ENCODE peak calls at places on chromosome 2, in six cellular contexts. N is NCI-H2029 treated with DMSO at 0.1 percent for 48 hours; R is stimulated activated CD4-positive, alpha-beta T cell treated with anti-CD3 and anti-CD28 coated beads, Interleukin-2, amount 100 ng/mL, for 24 hours; Q is activated CD4-positive, alpha-beta T cell treated with anti-CD3 and anti-CD28 coated beads for 48 hours; H is G401; D is esophagus squamous epithelium. T is an unnamed sample.

GRCh38 chr2:160652236-160652635 is 158.6 kb upstream of the RBMS1 start:
- DNase-seq in Q (peak), N (no peak), H (no peak), D (no peak), R (peak), T (peak)

GRCh38 chr2:207807516-207807915 is 37.8 kb upstream of the FZD5 start:
- DNase-seq in N (no peak), D (no peak), Q (no peak), H (no peak), R (no peak), T (no peak)

GRCh38 chr2:62998949-62999348 is 51.7 kb upstream of the OTX1 start:
- DNase-seq in Q (no peak), H (no peak), N (no peak), R (no peak), D (no peak), T (no peak)

GRCh38 chr2:37892436-37893114 is 32.5 kb upstream of the RMDN2 start:
- DNase-seq in H (no peak), N (no peak), R (no peak), Q (no peak), D (no peak), T (no peak)

GRCh38 chr2:38146917-38147307 is 71.0 kb upstream of the CYP1B1 start:
- DNase-seq in D (no peak), N (no peak), Q (peak), R (no peak), H (no peak), T (no peak)

GRCh38 chr2:53856272-53856671 is 3.5 kb downstream of the GPR75 start:
- DNase-seq in R (no peak), Q (no peak), D (no peak), H (no peak), N (no peak), T (no peak)

GRCh38 chr2:102030855-102031527 is 39.2 kb downstream of the IL1R2 start:
- DNase-seq in H (no peak), R (no peak), Q (no peak), N (no peak), D (no peak), T (no peak)

GRCh38 chr2:15571729-15572128 is 10.6 kb upstream of the NBAS start:
- DNase-seq in D (no peak), N (no peak), R (no peak), Q (no peak), H (no peak), T (no peak)

GRCh38 chr2:69980408-69980807 is 19.0 kb upstream of the ASPRV1 start:
- DNase-seq in Q (no peak), D (no peak), N (no peak), H (no peak), R (no peak), T (no peak)

GRCh38 chr2:43879261-43879660 is 40.5 kb downstream of the ABCG8 start:
- DNase-seq in H (no peak), R (no peak), D (no peak), N (no peak), Q (no peak), T (no peak)

GRCh38 chr2:224260605-224261004 is 141.3 kb downstream of the FAM124B start:
- DNase-seq in D (no peak), N (no peak), Q (no peak), R (no peak), H (peak), T (no peak)

T was measured in activated T-helper 2 cell treated with anti-CD3 and anti-CD28 coated beads, Interferon-gamma antibody, Interleukin-2, Interleukin-4, amounts not matched to agents 10 μg/mL and 5 μg/mL and 100 μg/mL, durations not matched to agents 14 hours and 24 hours and 36 hours.